ENCODE peak calls at places on chromosomes 6 and 20, in six cellular contexts. X is H54, G is skeletal muscle cell, B is left cardiac atrium, L is kidney epithelial cell, S is EL. Z is an unnamed sample.

GRCh38 chr6:113710110-113710509 is 147.0 kb upstream of the MARCKS start:
- DNase-seq in L (no peak), B (no peak), X (no peak), S (no peak), G (no peak), Z (no peak)

GRCh38 chr20:15949391-15949790 is 623.9 kb downstream of the KIF16B start:
- DNase-seq in B (no peak), L (no peak), G (no peak), X (no peak), S (no peak), Z (no peak)

GRCh38 chr6:142680308-142680707 is 264.7 kb downstream of the HIVEP2 start:
- DNase-seq in L (no peak), B (peak; percentile 26), S (peak; percentile 31), G (no peak), X (no peak), Z (peak; percentile 42)

GRCh38 chr6:149246691-149247384 is 70.7 kb upstream of the TAB2 start:
- DNase-seq in S (no peak), B (no peak), G (no peak), L (no peak), X (no peak), Z (no peak)

GRCh38 chr6:115613488-115613887 is 447.2 kb downstream of the FRK start:
- DNase-seq in X (no peak), S (peak; percentile 97), B (no peak), G (peak; percentile 81), L (no peak), Z (peak; percentile 64)

GRCh38 chr6:112933947-112934346 is 586.8 kb downstream of the RFPL4B start:
- DNase-seq in G (no peak), B (no peak), L (no peak), X (no peak), S (peak; percentile 9), Z (no peak)

GRCh38 chr6:161618816-161619454 is 345.1 kb upstream of the AGPAT4 start:
- DNase-seq in G (no peak), L (peak; percentile 5), B (peak; percentile 34), X (peak; percentile 25), S (peak; percentile 42), Z (peak; percentile 1)

GRCh38 chr6:139230421-139230840 is 61.4 kb downstream of the TXLNB start:
- DNase-seq in B (no peak), X (no peak), L (no peak), G (peak; percentile 43), S (peak; percentile 9), Z (no peak)

GRCh38 chr6:43669922-43670622 is 17.5 kb downstream of the MRPS18A start:
- DNase-seq in X (no peak), G (no peak), S (no peak), L (no peak), B (no peak), Z (peak; percentile 13)

GRCh38 chr6:138001750-138002349 is 105.4 kb downstream of the PERP start:
- DNase-seq in L (no peak), S (peak; percentile 51), G (no peak), B (peak; percentile 56), X (no peak), Z (no peak)

GRCh38 chr20:10094566-10095173 is 59.9 kb downstream of the ANKEF1 start:
- DNase-seq in L (no peak), S (no peak), G (no peak), X (no peak), B (no peak), Z (no peak)

GRCh38 chr20:31968299-31969126 is 562 bp downstream of the XKR7 start:
- DNase-seq in B (peak; percentile 79), L (peak; percentile 10), X (peak; percentile 80), S (peak; percentile 61), G (peak; percentile 13), Z (peak; percentile 60)

GRCh38 chr20:63767456-63767855 is 27.9 kb downstream of the SLC2A4RG start:
- DNase-seq in S (no peak), B (no peak), L (no peak), G (no peak), X (no peak), Z (no peak)

GRCh38 chr20:17189976-17190710 is 36.7 kb upstream of the PCSK2 start:
- DNase-seq in X (no peak), G (no peak), B (no peak), L (no peak), S (no peak), Z (no peak)

GRCh38 chr20:14984305-14984704 is 646.9 kb upstream of the FLRT3 start:
- DNase-seq in X (no peak), G (no peak), L (no peak), S (no peak), B (no peak), Z (no peak)

GRCh38 chr20:58700823-58701222 is 8.2 kb downstream of the NPEPL1 start:
- DNase-seq in B (no peak), G (no peak), X (no peak), L (no peak), S (no peak), Z (no peak)

GRCh38 chr6:100343678-100344077 is 121.0 kb downstream of the SIM1 start:
- DNase-seq in L (no peak), S (peak; percentile 87), G (no peak), X (no peak), B (no peak), Z (peak; percentile 87)

GRCh38 chr6:10315631-10316145 is 99.2 kb downstream of the TFAP2A start:
- DNase-seq in L (no peak), X (no peak), S (no peak), B (no peak), G (no peak), Z (no peak)

GRCh38 chr6:79719248-79719975 is 88.3 kb downstream of the SH3BGRL2 start:
- DNase-seq in B (no peak), S (peak; percentile 34), X (no peak), G (peak; percentile 29), L (no peak), Z (no peak)

GRCh38 chr20:47318596-47319516 is 37.6 kb downstream of the ZMYND8 start:
- DNase-seq in L (no peak), G (peak; percentile 72), S (peak; percentile 76), B (peak; percentile 81), X (no peak), Z (no peak)

GRCh38 chr6:31652925-31653724 is 664 bp upstream of the BAG6 start:
- DNase-seq in B (peak; percentile 91), L (peak; percentile 55), G (no peak), X (peak; percentile 69), S (no peak), Z (peak; percentile 82)

GRCh38 chr6:34237722-34238506 is 1.2 kb downstream of the HMGA1 start:
- DNase-seq in S (peak; percentile 67), G (no peak), L (no peak), X (peak; percentile 48), B (no peak), Z (peak; percentile 51)

GRCh38 chr6:48664850-48665249 is 553.9 kb upstream of the PTCHD4 start:
- DNase-seq in S (peak; percentile 80), G (peak; percentile 1), B (no peak), X (no peak), L (no peak), Z (peak; percentile 70)

GRCh38 chr6:11231564-11232176 is 798 bp downstream of the NEDD9 start:
- DNase-seq in S (peak; percentile 83), X (peak; percentile 33), B (no peak), L (no peak), G (no peak), Z (no peak)

GRCh38 chr6:100657678-100658330 is 193.1 kb upstream of the SIM1 start:
- DNase-seq in B (no peak), X (no peak), S (peak; percentile 25), L (no peak), G (no peak), Z (no peak)

GRCh38 chr6:122838060-122838780 is 49.2 kb downstream of the SMPDL3A start:
- DNase-seq in B (no peak), G (no peak), L (no peak), S (no peak), X (no peak), Z (no peak)

GRCh38 chr6:85113934-85114582 is 335.8 kb upstream of the NT5E start:
- DNase-seq in S (no peak), X (no peak), G (no peak), B (peak; percentile 20), L (no peak), Z (no peak)

GRCh38 chr20:63534427-63534830 is 2.7 kb downstream of the PTK6 start:
- DNase-seq in B (no peak), G (no peak), L (no peak), S (no peak), X (no peak), Z (no peak)

GRCh38 chr6:151071295-151071694 is 168.5 kb upstream of the AKAP12 start:
- DNase-seq in S (peak; percentile 83), L (no peak), X (peak; percentile 15), G (peak; percentile 47), B (peak; percentile 63), Z (peak; percentile 80)

GRCh38 chr20:45725134-45725533 is 3.0 kb downstream of the SPINT4 start:
- DNase-seq in L (no peak), B (no peak), X (no peak), S (no peak), G (no peak), Z (no peak)

GRCh38 chr6:62280099-62280498 is 5.9 kb downstream of the KHDRBS2 start:
- DNase-seq in B (no peak), S (no peak), L (no peak), X (no peak), G (no peak), Z (no peak)

GRCh38 chr20:21027569-21027968 is 78.6 kb downstream of the LINC00237 start:
- DNase-seq in X (peak; percentile 54), G (no peak), B (no peak), L (no peak), S (peak; percentile 29), Z (no peak)

GRCh38 chr6:42409582-42409981 is 42.1 kb downstream of the TRERF1 start:
- DNase-seq in L (no peak), G (no peak), B (no peak), S (no peak), X (no peak), Z (no peak)

GRCh38 chr6:85124472-85125428 is 325.1 kb upstream of the NT5E start:
- DNase-seq in S (no peak), L (no peak), X (no peak), G (no peak), B (no peak), Z (no peak)

GRCh38 chr6:159915397-159915796 is 24.6 kb downstream of the MAS1 start:
- DNase-seq in L (no peak), S (no peak), X (no peak), G (no peak), B (no peak), Z (no peak)

GRCh38 chr6:89392823-89393222 is 19.2 kb downstream of the RRAGD start:
- DNase-seq in S (no peak), X (no peak), L (no peak), G (no peak), B (no peak), Z (no peak)

GRCh38 chr6:66662196-66662595 is 955.2 kb upstream of the EYS start:
- DNase-seq in B (no peak), G (no peak), L (no peak), X (no peak), S (no peak), Z (no peak)

GRCh38 chr6:8888468-8888867 is 453.1 kb upstream of the SLC35B3 start:
- DNase-seq in B (no peak), G (no peak), L (no peak), S (peak; percentile 18), X (no peak), Z (peak; percentile 15)

GRCh38 chr6:7042654-7043545 is 64.9 kb upstream of the RREB1 start:
- DNase-seq in S (no peak), G (no peak), B (no peak), L (no peak), X (no peak), Z (no peak)